ENCODE peak calls at places on chromosomes 4 and X, in nine cellular contexts. X, M, L, H, C, O, W, U and F are unnamed samples.

GRCh38 chr4:141339966-141340365 is 119.3 kb downstream of the ZNF330 start:
- DNase-seq in X (no peak), M (no peak), L (no peak), H (no peak), C (no peak), O (no peak), W (no peak), U (no peak), F (no peak)

GRCh38 chr4:84673475-84674230 is 90.7 kb downstream of the CDS1 start:
- DNase-seq in X (no peak), M (no peak), L (no peak), H (no peak), C (no peak), O (no peak), W (no peak), U (no peak), F (no peak)

GRCh38 chr4:95363966-95364365 is 184.8 kb downstream of the UNC5C start:
- DNase-seq in X (no peak), M (no peak), L (no peak), H (no peak), C (no peak), O (no peak), W (no peak), U (no peak), F (no peak)

GRCh38 chr4:114561590-114561989 is 37.0 kb upstream of the UGT8 start:
- DNase-seq in X (no peak), M (no peak), L (no peak), H (no peak), C (peak; percentile 11), O (no peak), W (peak; percentile 62), U (no peak), F (no peak)

GRCh38 chr4:102454278-102454677 is 46.9 kb upstream of the NFKB1 start:
- DNase-seq in X (no peak), M (no peak), L (no peak), H (no peak), C (no peak), O (no peak), W (no peak), U (no peak), F (no peak)

GRCh38 chr4:52914051-52914605 is 52.0 kb downstream of the RASL11B start:
- DNase-seq in X (no peak), M (no peak), L (no peak), H (no peak), C (peak; percentile 60), O (no peak), W (no peak), U (no peak), F (no peak)

GRCh38 chr4:11805837-11806236 is 377.1 kb upstream of the HS3ST1 start:
- DNase-seq in X (no peak), M (no peak), L (no peak), H (no peak), C (peak; percentile 74), O (no peak), W (no peak), U (no peak), F (no peak)

GRCh38 chrX:119237526-119238035 is 1.5 kb downstream of the PGRMC1 start:
- DNase-seq in X (no peak), M (no peak), L (no peak), H (peak; percentile 34), C (peak; percentile 49), O (no peak), W (no peak), U (no peak), F (no peak)

GRCh38 chr4:64598068-64598467 is 188.8 kb upstream of the TECRL start:
- DNase-seq in X (no peak), M (no peak), L (no peak), H (no peak), C (no peak), O (no peak), W (no peak), U (no peak), F (no peak)

GRCh38 chrX:13121020-13121419 is 76.6 kb upstream of the FAM9C start:
- DNase-seq in X (no peak), M (no peak), L (no peak), H (no peak), C (no peak), O (no peak), W (no peak), U (no peak), F (no peak)

GRCh38 chr4:109803924-109804571 is 2.2 kb upstream of the CFI start:
- DNase-seq in X (no peak), M (peak; percentile 38), L (no peak), H (peak; percentile 42), C (peak; percentile 83), O (no peak), W (no peak), U (no peak), F (no peak)

GRCh38 chr4:76781698-76782595 is 116.0 kb downstream of the SOWAHB start:
- DNase-seq in X (no peak), M (no peak), L (no peak), H (peak; percentile 31), C (peak; percentile 72), O (no peak), W (no peak), U (no peak), F (no peak)

GRCh38 chr4:181416966-181417365 is 826.2 kb upstream of the TENM3 start:
- DNase-seq in X (no peak), M (no peak), L (no peak), H (no peak), C (no peak), O (no peak), W (no peak), U (no peak), F (no peak)

GRCh38 chrX:115013705-115014104 is 3.7 kb downstream of the IL13RA2 start:
- DNase-seq in X (no peak), M (no peak), L (no peak), H (no peak), C (no peak), O (no peak), W (no peak), U (no peak), F (no peak)

GRCh38 chr4:58139269-58139668 is 1029.1 kb upstream of the IGFBP7 start:
- DNase-seq in X (no peak), M (no peak), L (no peak), H (no peak), C (no peak), O (no peak), W (no peak), U (no peak), F (no peak)

GRCh38 chr4:19514276-19515070 is 737.2 kb upstream of the SLIT2 start:
- DNase-seq in X (no peak), M (no peak), L (no peak), H (no peak), C (no peak), O (no peak), W (no peak), U (no peak), F (no peak)

GRCh38 chr4:118769152-118769551 is 66.8 kb downstream of the SEC24D start:
- DNase-seq in X (no peak), M (no peak), L (no peak), H (no peak), C (no peak), O (no peak), W (no peak), U (no peak), F (no peak)
- H3K4me1 ChIP-seq in X (peaks cover 83% of the 10 kb centered on the region), M (peaks cover 58% of the 10 kb centered on the region), L (no peaks in the 10 kb centered on the region), H (peaks cover 7% of the 10 kb centered on the region), C (no peaks in the 10 kb centered on the region), O (peaks cover 78% of the 10 kb centered on the region), W (no peaks in the 10 kb centered on the region), U (peaks cover 23% of the 10 kb centered on the region), F (peaks cover 45% of the 10 kb centered on the region)

DNA sequence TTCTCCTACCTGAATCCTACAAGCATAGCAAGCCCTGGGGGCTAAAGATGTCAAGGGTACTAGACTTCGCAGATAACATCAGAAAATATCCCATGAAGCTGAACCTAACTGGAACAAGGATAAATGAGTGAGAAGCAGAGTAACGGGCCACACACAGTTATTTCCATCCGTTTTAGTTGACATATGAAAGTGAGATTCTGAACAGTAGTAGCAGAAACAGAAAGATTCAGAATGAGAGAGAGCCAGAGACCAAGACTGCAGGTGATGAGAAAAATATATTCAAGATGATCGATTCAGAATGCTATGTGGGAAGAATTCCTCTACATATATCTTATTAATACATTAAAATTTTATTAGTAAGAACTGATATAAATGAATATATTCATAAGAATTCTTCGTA is 165.1 kb downstream of the TSPAN5 start:
- DNase-seq in X (no peak), M (no peak), L (no peak), H (no peak), C (no peak), O (no peak), W (no peak), U (no peak), F (no peak)
- H3K4me1 ChIP-seq in X (no peaks in the 10 kb centered on the region), M (no peaks in the 10 kb centered on the region), L (no peaks in the 10 kb centered on the region), H (no peaks in the 10 kb centered on the region), C (no peaks in the 10 kb centered on the region), O (peaks cover 9% of the 10 kb centered on the region), W (no peaks in the 10 kb centered on the region), U (no peaks in the 10 kb centered on the region), F (peaks cover 5% of the 10 kb centered on the region)

DNA sequence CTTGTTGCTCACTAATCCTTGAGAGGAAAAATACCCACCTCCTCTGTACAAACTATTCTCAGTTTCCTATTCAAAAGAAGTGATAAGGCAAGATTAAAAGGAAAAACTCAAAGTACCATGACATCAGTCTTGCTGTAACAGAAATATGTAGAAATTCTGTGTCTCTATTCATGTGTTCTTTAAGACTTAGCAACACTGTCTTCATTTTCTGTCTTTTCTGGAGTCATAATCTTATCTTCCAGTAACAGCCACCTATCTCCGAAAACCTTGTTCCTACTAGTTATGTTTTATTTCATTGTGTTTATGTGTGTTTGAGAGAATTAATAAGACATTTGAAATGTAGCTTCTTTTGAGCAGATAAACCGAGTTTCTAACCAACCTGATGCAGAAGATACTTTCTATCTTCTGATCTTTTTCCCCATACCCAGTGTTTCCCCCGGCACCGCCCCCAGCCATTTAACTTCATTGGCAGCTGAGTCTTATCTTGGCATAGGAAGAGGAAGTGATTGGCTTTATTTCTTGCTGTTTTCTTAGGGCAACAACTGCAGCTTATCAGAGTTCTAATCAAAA is 8.1 kb downstream of the FAM241A start:
- DNase-seq in X (no peak), M (no peak), L (no peak), H (no peak), C (peak; percentile 40), O (no peak), W (no peak), U (no peak), F (no peak)
- H3K4me1 ChIP-seq in X (peaks cover 88% of the 10 kb centered on the region), M (no peaks in the 10 kb centered on the region), L (no peaks in the 10 kb centered on the region), H (peaks cover 13% of the 10 kb centered on the region), C (no peaks in the 10 kb centered on the region), O (no peaks in the 10 kb centered on the region), W (no peaks in the 10 kb centered on the region), U (no peaks in the 10 kb centered on the region), F (no peaks in the 10 kb centered on the region)

GRCh38 chr4:10119263-10119662 is 2.7 kb upstream of the WDR1 start:
- DNase-seq in X (no peak), M (no peak), L (no peak), H (no peak), C (no peak), O (no peak), W (no peak), U (no peak), F (no peak)
- H3K4me1 ChIP-seq in X (peaks cover 43% of the 10 kb centered on the region), M (peaks cover 3% of the 10 kb centered on the region), L (peaks cover 77% of the 10 kb centered on the region), H (peaks cover 10% of the 10 kb centered on the region), C (peaks cover 9% of the 10 kb centered on the region), O (peaks cover 26% of the 10 kb centered on the region), W (peaks cover 13% of the 10 kb centered on the region), U (no peaks in the 10 kb centered on the region), F (peaks cover 27% of the 10 kb centered on the region)